ENCODE peak calls at places on chromosome 10, in six cellular contexts. L is tibial nerve, P is ovary, J is stomach, G is HepG2, S is transverse colon. K is an unnamed sample.
A peak's percentile ranks its signal among the peaks of the same experiment; 100 is the strongest.

GRCh38 chr10:92972066-92972870 is 88.3 kb upstream of the CYP26C1 start:
- DNase-seq in G (peak; percentile 80), S (peak; percentile 10), L (no peak), P (no peak), J (peak; percentile 56), K (no peak)

GRCh38 chr10:102118867-102119266 is 1.3 kb downstream of the LDB1 start:
- DNase-seq in L (no peak), G (no peak), J (peak; percentile 48), P (peak; percentile 65), S (peak; percentile 57), K (no peak)

GRCh38 chr10:44990302-44990655 is 10.4 kb upstream of the ZNF22 start:
- DNase-seq in P (peak; percentile 27), J (no peak), L (no peak), S (no peak), G (peak; percentile 71), K (no peak)

GRCh38 chr10:133467286-133467911 is 13.7 kb downstream of the SCART1 start:
- DNase-seq in J (no peak), P (no peak), S (no peak), G (no peak), L (peak; percentile 1), K (peak; percentile 68)

GRCh38 chr10:113139695-113140094 is 189.6 kb downstream of the TCF7L2 start:
- DNase-seq in G (no peak), P (no peak), S (no peak), L (no peak), J (no peak), K (no peak)

GRCh38 chr10:43369921-43370320 is 1.5 kb upstream of the FXYD4 start:
- DNase-seq in P (no peak), L (no peak), S (no peak), G (no peak), J (no peak), K (no peak)

GRCh38 chr10:11225935-11226334 is 208.3 kb downstream of the CELF2 start:
- DNase-seq in G (no peak), S (peak; percentile 58), L (no peak), P (no peak), J (no peak), K (no peak)

GRCh38 chr10:33179056-33179455 is 155.4 kb downstream of the NRP1 start:
- DNase-seq in G (no peak), S (no peak), P (no peak), L (no peak), J (no peak), K (no peak)

GRCh38 chr10:6583447-6583846 is 3.4 kb upstream of the PRKCQ start:
- DNase-seq in P (no peak), S (no peak), J (no peak), L (no peak), G (no peak), K (no peak)

GRCh38 chr10:128062837-128063563 is 63.2 kb downstream of the MKI67 start:
- DNase-seq in P (no peak), S (peak; percentile 58), G (no peak), J (no peak), L (no peak), K (no peak)

GRCh38 chr10:3239066-3239919 is 66.7 kb upstream of the PITRM1 start:
- DNase-seq in G (peak; percentile 28), L (peak; percentile 84), P (peak; percentile 71), J (peak; percentile 75), S (peak; percentile 83), K (no peak)

GRCh38 chr10:31582365-31583052 is 263.5 kb downstream of the ZEB1 start:
- DNase-seq in P (no peak), L (no peak), S (no peak), J (no peak), G (no peak), K (no peak)

GRCh38 chr10:52777414-52777813 is 4.8 kb upstream of the MBL2 start:
- DNase-seq in G (no peak), S (no peak), P (no peak), J (no peak), L (no peak), K (peak; percentile 57)

GRCh38 chr10:28533315-28533564 is 322 bp downstream of the WAC start:
- DNase-seq in J (no peak), S (no peak), P (no peak), L (no peak), G (no peak), K (no peak)

GRCh38 chr10:77844713-77845454 is 81.7 kb downstream of the DLG5 start:
- DNase-seq in J (no peak), L (no peak), S (peak; percentile 66), P (no peak), G (no peak), K (no peak)

GRCh38 chr10:78756604-78757442 is 311.9 kb upstream of the ZMIZ1 start:
- DNase-seq in L (peak; percentile 85), P (peak; percentile 49), J (peak; percentile 41), S (peak; percentile 50), G (peak; percentile 90), K (peak; percentile 95)

GRCh38 chr10:6044060-6044459 is 18.1 kb downstream of the IL2RA start:
- DNase-seq in P (no peak), J (no peak), S (no peak), L (no peak), G (no peak), K (peak; percentile 60)

GRCh38 chr10:133405272-133405671 is 11.3 kb downstream of the MTG1 start:
- DNase-seq in J (no peak), L (no peak), S (no peak), P (no peak), G (no peak), K (no peak)

GRCh38 chr10:24519950-24520349 is 203.7 kb downstream of the ARHGAP21 start:
- DNase-seq in P (no peak), J (no peak), S (no peak), G (no peak), L (no peak), K (no peak)

GRCh38 chr10:201328-201771 is 66.1 kb downstream of the ZMYND11 start:
- DNase-seq in G (no peak), S (no peak), J (no peak), P (no peak), L (no peak), K (no peak)

GRCh38 chr10:131869344-131869743 is 31.5 kb upstream of the PPP2R2D start:
- DNase-seq in L (no peak), P (no peak), S (no peak), G (no peak), J (no peak), K (no peak)

GRCh38 chr10:79289801-79290200 is 57.5 kb upstream of the PPIF start:
- DNase-seq in G (no peak), L (no peak), S (peak; percentile 49), P (no peak), J (peak; percentile 56), K (no peak)

DNA sequence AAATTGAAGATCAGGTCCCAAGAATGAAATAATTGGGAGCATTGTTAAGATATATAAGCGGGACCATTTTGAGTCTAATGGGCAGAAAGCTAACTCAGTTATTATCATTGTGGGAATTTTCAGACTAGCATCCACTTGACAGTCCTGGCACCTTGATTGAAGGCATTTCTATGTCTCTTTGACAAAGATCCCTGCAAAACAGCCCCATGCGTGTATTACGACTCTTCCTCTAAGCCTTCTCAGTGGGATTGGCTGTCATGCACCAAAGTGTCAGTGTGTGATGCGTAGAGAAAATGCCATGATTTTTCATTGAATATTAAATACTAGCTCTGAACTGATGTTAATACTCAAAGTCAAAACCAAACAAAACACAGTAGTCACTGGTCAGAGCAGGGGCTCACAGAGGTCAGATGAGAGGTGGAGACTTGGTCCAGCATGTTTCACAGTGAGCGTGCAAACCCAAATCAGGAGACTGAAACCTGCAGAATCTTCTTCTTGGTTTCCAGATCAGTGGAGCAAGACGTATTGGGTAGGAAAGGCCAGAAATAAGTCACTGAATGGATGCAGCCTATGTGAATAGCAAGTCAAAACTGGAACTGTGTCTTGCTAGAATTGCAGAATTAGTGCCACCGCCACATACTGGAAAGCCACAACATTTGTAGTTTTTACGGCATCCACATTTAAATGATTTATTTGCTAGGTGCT is 303.6 kb upstream of the AKR1E2 start:
- DNase-seq in G (no peak), P (no peak), L (no peak), J (no peak), S (no peak), K (no peak)
- TF ChIP-seq EP300 in G (no peak), P (no peak), L (no peak), J (no peak), S (no peak), K (no peak)

GRCh38 chr10:71395621-71396020 is 1.1 kb upstream of the CDH23 start:
- DNase-seq in P (no peak), L (no peak), J (no peak), S (no peak), G (no peak), K (no peak)

GRCh38 chr10:71396084-71396713 is 521 bp upstream of the CDH23 start:
- DNase-seq in G (no peak), L (peak; percentile 36), J (peak; percentile 40), P (peak; percentile 79), S (peak; percentile 42), K (no peak)

GRCh38 chr10:71396714-71397339 is at the start of gene CDH23:
- DNase-seq in J (peak; percentile 35), S (peak; percentile 38), L (no peak), P (peak; percentile 79), G (no peak), K (no peak)

GRCh38 chr10:71393841-71394475 is 2.8 kb upstream of the CDH23 start:
- DNase-seq in P (no peak), J (no peak), G (no peak), S (no peak), L (no peak), K (no peak)

GRCh38 chr10:71394926-71395562 is 1.7 kb upstream of the CDH23 start:
- DNase-seq in L (no peak), S (no peak), J (no peak), G (no peak), P (no peak), K (no peak)
- H3K27me3 ChIP-seq in L (peaks cover 14% of the 10 kb centered on the region), S (peaks cover 66% of the 10 kb centered on the region), J (peaks cover 47% of the 10 kb centered on the region), G (peaks cover 52% of the 10 kb centered on the region), P (no peaks in the 10 kb centered on the region), K (no peaks in the 10 kb centered on the region)

GRCh38 chr10:91190876-91191580 is 29.4 kb upstream of the PCGF5 start:
- DNase-seq in L (no peak), S (no peak), G (no peak), J (no peak), P (no peak), K (no peak)
- H3K4me3 ChIP-seq in L (no peak overlapping the region), S (no peak overlapping the region), G (no peak overlapping the region), J (no peak overlapping the region), P (no peak overlapping the region), K (no peak overlapping the region)

DNA sequence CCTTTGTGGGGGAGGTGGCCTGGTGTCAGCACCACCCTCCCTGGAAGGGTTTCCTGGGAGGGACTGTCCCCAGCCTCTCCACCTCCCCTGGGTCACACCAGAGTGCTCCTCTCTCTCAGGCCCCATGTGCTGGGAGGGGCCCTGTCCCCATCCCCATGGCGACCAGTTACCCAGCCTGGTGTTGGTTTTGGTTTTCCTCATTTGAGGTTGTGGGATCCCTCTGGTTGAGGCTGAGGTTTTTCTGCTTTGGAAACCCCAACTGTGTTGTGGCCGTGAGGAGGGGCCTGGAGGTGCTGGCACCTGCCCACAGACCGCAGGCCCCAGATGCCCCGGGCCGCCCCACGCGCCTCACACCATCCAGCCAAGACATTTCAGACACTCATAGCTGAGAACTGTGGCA is 106.3 kb downstream of the GRK5 start:
- DNase-seq in L (no peak), S (peak; percentile 43), G (no peak), P (no peak), J (no peak), K (no peak)
- TF ChIP-seq EP300 in L (no peak), S (no peak), G (no peak), P (no peak), J (no peak), K (no peak)